ENCODE peak calls at places on chromosomes 16 and 17, in seven cellular contexts. One of them, this sample, is unnamed.

GRCh38 chr17:38465420-38466345 is 37.4 kb downstream of the ARHGAP23 start:
- DNase-seq in NCI-H460: peak
- DNase-seq in CD8-positive, alpha-beta memory T cell: no peak
- DNase-seq in A172: peak
- DNase-seq in M059J: peak
- DNase-seq in DMS 273 treated with DMSO at 0.1 percent for 48 hours: no peak
- DNase-seq in stimulated activated CD8-positive, alpha-beta memory T cell treated with anti-CD3 and anti-CD28 coated beads, Interleukin-7, amount 100 ng/mL, for 24 hours: no peak
- DNase-seq in this sample: no peak

GRCh38 chr16:88295526-88296436 is 87.0 kb upstream of the ZNF469 start:
- DNase-seq in NCI-H460: no peak
- DNase-seq in CD8-positive, alpha-beta memory T cell: no peak
- DNase-seq in A172: no peak
- DNase-seq in M059J: no peak
- DNase-seq in DMS 273 treated with DMSO at 0.1 percent for 48 hours: no peak
- DNase-seq in stimulated activated CD8-positive, alpha-beta memory T cell treated with anti-CD3 and anti-CD28 coated beads, Interleukin-7, amount 100 ng/mL, for 24 hours: no peak
- DNase-seq in this sample: no peak

GRCh38 chr17:72152392-72152727 is 31.5 kb downstream of the SOX9 start:
- DNase-seq in NCI-H460: no peak
- DNase-seq in CD8-positive, alpha-beta memory T cell: no peak
- DNase-seq in A172: peak
- DNase-seq in M059J: peak
- DNase-seq in DMS 273 treated with DMSO at 0.1 percent for 48 hours: no peak
- DNase-seq in stimulated activated CD8-positive, alpha-beta memory T cell treated with anti-CD3 and anti-CD28 coated beads, Interleukin-7, amount 100 ng/mL, for 24 hours: no peak
- DNase-seq in this sample: no peak

GRCh38 chr16:30131869-30132475 is 9.0 kb upstream of the MAPK3 start:
- DNase-seq in NCI-H460: no peak
- DNase-seq in CD8-positive, alpha-beta memory T cell: no peak
- DNase-seq in A172: no peak
- DNase-seq in M059J: no peak
- DNase-seq in DMS 273 treated with DMSO at 0.1 percent for 48 hours: peak
- DNase-seq in stimulated activated CD8-positive, alpha-beta memory T cell treated with anti-CD3 and anti-CD28 coated beads, Interleukin-7, amount 100 ng/mL, for 24 hours: no peak
- DNase-seq in this sample: no peak

GRCh38 chr17:10151667-10152496 is 46.5 kb downstream of the GAS7 start:
- DNase-seq in NCI-H460: no peak
- DNase-seq in CD8-positive, alpha-beta memory T cell: no peak
- DNase-seq in A172: no peak
- DNase-seq in M059J: peak
- DNase-seq in DMS 273 treated with DMSO at 0.1 percent for 48 hours: no peak
- DNase-seq in stimulated activated CD8-positive, alpha-beta memory T cell treated with anti-CD3 and anti-CD28 coated beads, Interleukin-7, amount 100 ng/mL, for 24 hours: no peak
- DNase-seq in this sample: no peak

GRCh38 chr17:57986841-57987581 is 1.0 kb downstream of the VEZF1 start:
- DNase-seq in NCI-H460: no peak
- DNase-seq in CD8-positive, alpha-beta memory T cell: peak
- DNase-seq in A172: peak
- DNase-seq in M059J: peak
- DNase-seq in DMS 273 treated with DMSO at 0.1 percent for 48 hours: no peak
- DNase-seq in stimulated activated CD8-positive, alpha-beta memory T cell treated with anti-CD3 and anti-CD28 coated beads, Interleukin-7, amount 100 ng/mL, for 24 hours: no peak
- DNase-seq in this sample: no peak

GRCh38 chr16:24088767-24089166 is 167.4 kb upstream of the CACNG3 start:
- DNase-seq in NCI-H460: no peak
- DNase-seq in CD8-positive, alpha-beta memory T cell: no peak
- DNase-seq in A172: no peak
- DNase-seq in M059J: no peak
- DNase-seq in DMS 273 treated with DMSO at 0.1 percent for 48 hours: no peak
- DNase-seq in stimulated activated CD8-positive, alpha-beta memory T cell treated with anti-CD3 and anti-CD28 coated beads, Interleukin-7, amount 100 ng/mL, for 24 hours: no peak
- DNase-seq in this sample: no peak

GRCh38 chr17:59888145-59888750 is 4.5 kb downstream of the TUBD1 start:
- DNase-seq in NCI-H460: no peak
- DNase-seq in CD8-positive, alpha-beta memory T cell: no peak
- DNase-seq in A172: no peak
- DNase-seq in M059J: no peak
- DNase-seq in DMS 273 treated with DMSO at 0.1 percent for 48 hours: no peak
- DNase-seq in stimulated activated CD8-positive, alpha-beta memory T cell treated with anti-CD3 and anti-CD28 coated beads, Interleukin-7, amount 100 ng/mL, for 24 hours: no peak
- DNase-seq in this sample: no peak

GRCh38 chr17:13160281-13160680 is 142.5 kb upstream of the ELAC2 start:
- DNase-seq in NCI-H460: no peak
- DNase-seq in CD8-positive, alpha-beta memory T cell: no peak
- DNase-seq in A172: no peak
- DNase-seq in M059J: no peak
- DNase-seq in DMS 273 treated with DMSO at 0.1 percent for 48 hours: no peak
- DNase-seq in stimulated activated CD8-positive, alpha-beta memory T cell treated with anti-CD3 and anti-CD28 coated beads, Interleukin-7, amount 100 ng/mL, for 24 hours: no peak
- DNase-seq in this sample: no peak

GRCh38 chr17:28712037-28712704 is 483 bp upstream of the PROCA1 start:
- DNase-seq in NCI-H460: no peak
- DNase-seq in CD8-positive, alpha-beta memory T cell: peak
- DNase-seq in A172: no peak
- DNase-seq in M059J: no peak
- DNase-seq in DMS 273 treated with DMSO at 0.1 percent for 48 hours: no peak
- DNase-seq in stimulated activated CD8-positive, alpha-beta memory T cell treated with anti-CD3 and anti-CD28 coated beads, Interleukin-7, amount 100 ng/mL, for 24 hours: no peak
- DNase-seq in this sample: no peak

GRCh38 chr16:67428146-67428731 is 2.7 kb upstream of the HSD11B2 start:
- DNase-seq in NCI-H460: peak
- DNase-seq in CD8-positive, alpha-beta memory T cell: peak
- DNase-seq in A172: no peak
- DNase-seq in M059J: peak
- DNase-seq in DMS 273 treated with DMSO at 0.1 percent for 48 hours: peak
- DNase-seq in stimulated activated CD8-positive, alpha-beta memory T cell treated with anti-CD3 and anti-CD28 coated beads, Interleukin-7, amount 100 ng/mL, for 24 hours: peak
- DNase-seq in this sample: no peak

GRCh38 chr17:76421054-76421427 is 31.9 kb downstream of the UBE2O start:
- DNase-seq in NCI-H460: no peak
- DNase-seq in CD8-positive, alpha-beta memory T cell: no peak
- DNase-seq in A172: no peak
- DNase-seq in M059J: no peak
- DNase-seq in DMS 273 treated with DMSO at 0.1 percent for 48 hours: no peak
- DNase-seq in stimulated activated CD8-positive, alpha-beta memory T cell treated with anti-CD3 and anti-CD28 coated beads, Interleukin-7, amount 100 ng/mL, for 24 hours: no peak
- DNase-seq in this sample: no peak

GRCh38 chr17:50686494-50687199 is 21.1 kb downstream of the ANKRD40 start:
- DNase-seq in NCI-H460: no peak
- DNase-seq in CD8-positive, alpha-beta memory T cell: no peak
- DNase-seq in A172: peak
- DNase-seq in M059J: peak
- DNase-seq in DMS 273 treated with DMSO at 0.1 percent for 48 hours: no peak
- DNase-seq in stimulated activated CD8-positive, alpha-beta memory T cell treated with anti-CD3 and anti-CD28 coated beads, Interleukin-7, amount 100 ng/mL, for 24 hours: no peak
- DNase-seq in this sample: peak